ENCODE peak calls at places on chromosome 14, in five cellular contexts. One of them, this sample, is unnamed.

GRCh38 chr14:76086636-76087035 is 65.1 kb upstream of the GPATCH2L start:
- DNase-seq in mucosa of descending colon: no peak
- DNase-seq in astrocyte of the spinal cord: no peak
- DNase-seq in myocyte: peak
- DNase-seq in lung: no peak
- DNase-seq in this sample: no peak

GRCh38 chr14:52068741-52069616 is at the start of gene NID2:
- DNase-seq in myocyte: peak
- DNase-seq in astrocyte of the spinal cord: peak
- DNase-seq in lung: peak
- DNase-seq in mucosa of descending colon: peak
- DNase-seq in this sample: peak

GRCh38 chr14:70631948-70632347 is 9.8 kb upstream of the TTC9 start:
- DNase-seq in myocyte: no peak
- DNase-seq in lung: no peak
- DNase-seq in astrocyte of the spinal cord: no peak
- DNase-seq in mucosa of descending colon: no peak
- DNase-seq in this sample: no peak

GRCh38 chr14:68599896-68600620 is 192.8 kb downstream of the ZFP36L1 start:
- DNase-seq in myocyte: peak
- DNase-seq in mucosa of descending colon: no peak
- DNase-seq in lung: no peak
- DNase-seq in astrocyte of the spinal cord: no peak
- DNase-seq in this sample: no peak

GRCh38 chr14:84959796-84960515 is 570.0 kb upstream of the FLRT2 start:
- DNase-seq in astrocyte of the spinal cord: no peak
- DNase-seq in mucosa of descending colon: no peak
- DNase-seq in lung: no peak
- DNase-seq in myocyte: no peak
- DNase-seq in this sample: no peak

GRCh38 chr14:96783306-96784224 is 13.6 kb upstream of the VRK1 start:
- DNase-seq in astrocyte of the spinal cord: no peak
- DNase-seq in mucosa of descending colon: no peak
- DNase-seq in lung: peak
- DNase-seq in myocyte: peak
- DNase-seq in this sample: no peak

GRCh38 chr14:106879241-106879640 is 1352.9 kb downstream of the TMEM121 start:
- DNase-seq in lung: no peak
- DNase-seq in myocyte: peak
- DNase-seq in mucosa of descending colon: peak
- DNase-seq in astrocyte of the spinal cord: no peak
- DNase-seq in this sample: peak

GRCh38 chr14:65506801-65507200 is 94.3 kb downstream of the FUT8 start:
- DNase-seq in mucosa of descending colon: no peak
- DNase-seq in lung: no peak
- DNase-seq in astrocyte of the spinal cord: no peak
- DNase-seq in myocyte: peak
- DNase-seq in this sample: no peak

GRCh38 chr14:65330416-65330815 is 82.1 kb upstream of the FUT8 start:
- DNase-seq in myocyte: no peak
- DNase-seq in astrocyte of the spinal cord: no peak
- DNase-seq in lung: no peak
- DNase-seq in mucosa of descending colon: no peak
- DNase-seq in this sample: no peak

GRCh38 chr14:65847065-65847847 is 434.7 kb downstream of the FUT8 start:
- DNase-seq in astrocyte of the spinal cord: no peak
- DNase-seq in lung: no peak
- DNase-seq in mucosa of descending colon: no peak
- DNase-seq in myocyte: no peak
- DNase-seq in this sample: peak

GRCh38 chr14:59098377-59098776 is 90.1 kb upstream of the DAAM1 start:
- DNase-seq in lung: no peak
- DNase-seq in myocyte: peak
- DNase-seq in astrocyte of the spinal cord: peak
- DNase-seq in mucosa of descending colon: no peak
- DNase-seq in this sample: no peak

GRCh38 chr14:54929556-54929955 is 26.9 kb upstream of the GCH1 start:
- DNase-seq in lung: no peak
- DNase-seq in mucosa of descending colon: no peak
- DNase-seq in astrocyte of the spinal cord: no peak
- DNase-seq in myocyte: no peak
- DNase-seq in this sample: no peak

GRCh38 chr14:58876613-58877012 is 238.9 kb downstream of the DACT1 start:
- DNase-seq in astrocyte of the spinal cord: no peak
- DNase-seq in myocyte: peak
- DNase-seq in mucosa of descending colon: no peak
- DNase-seq in lung: no peak
- DNase-seq in this sample: no peak

GRCh38 chr14:24053548-24054323 is 1.9 kb downstream of the CARMIL3 start:
- DNase-seq in mucosa of descending colon: peak
- DNase-seq in lung: no peak
- DNase-seq in myocyte: no peak
- DNase-seq in astrocyte of the spinal cord: no peak
- DNase-seq in this sample: no peak

GRCh38 chr14:105465209-105466031 is 9.2 kb upstream of the CRIP2 start:
- DNase-seq in astrocyte of the spinal cord: peak
- DNase-seq in lung: peak
- DNase-seq in myocyte: peak
- DNase-seq in mucosa of descending colon: no peak
- DNase-seq in this sample: no peak

This sample was measured in K562.